ENCODE peak calls at places on chromosomes 13 and 19, in ten cellular contexts. P is CD8-positive, alpha-beta memory T cell; O is heart right ventricle; S is H9; H is CD4-positive, alpha-beta T cell; D is A549; B is lower lobe of right lung; Y is tibial nerve; E is left ventricle myocardium inferior; K is uterus. R is an unnamed sample.

GRCh38 chr19:50333737-50334617 is 4.8 kb upstream of the KCNC3 start:
- DNase-seq in E (peak), H (peak), D (peak), B (peak), P (peak), K (peak), O (peak), Y (peak), S (peak), R (no peak)

GRCh38 chr13:113117956-113118327 is 4.7 kb upstream of the F10 start:
- DNase-seq in B (peak), E (no peak), O (no peak), D (no peak), S (no peak), P (peak), Y (no peak), H (no peak), K (no peak), R (no peak)

GRCh38 chr13:20136781-20137703 is 23.8 kb downstream of the GJA3 start:
- DNase-seq in Y (no peak), D (peak), P (no peak), H (no peak), K (no peak), O (no peak), S (peak), E (no peak), B (no peak), R (no peak)

GRCh38 chr13:33348366-33348765 is 62.8 kb upstream of the STARD13 start:
- DNase-seq in B (no peak), O (no peak), D (no peak), S (no peak), H (no peak), P (no peak), E (no peak), Y (no peak), K (no peak), R (no peak)

GRCh38 chr19:19276851-19277250 is 3.8 kb upstream of the TM6SF2 start:
- DNase-seq in D (no peak), O (no peak), Y (no peak), S (no peak), K (no peak), E (no peak), B (no peak), P (no peak), H (no peak), R (no peak)

GRCh38 chr19:53183146-53183545 is 10.0 kb downstream of the ZNF665 start:
- DNase-seq in H (no peak), B (no peak), K (no peak), D (no peak), P (no peak), Y (no peak), O (no peak), S (no peak), E (no peak), R (no peak)

GRCh38 chr13:36718686-36719085 is 44.9 kb downstream of the SERTM1 start:
- DNase-seq in P (no peak), H (no peak), D (no peak), Y (no peak), E (no peak), O (no peak), B (no peak), K (no peak), S (no peak), R (no peak)

GRCh38 chr19:37874784-37875183 is 31.6 kb downstream of the WDR87 start:
- DNase-seq in O (no peak), H (no peak), K (no peak), S (no peak), E (no peak), D (no peak), P (no peak), B (no peak), Y (no peak), R (no peak)

GRCh38 chr19:18294467-18294864 is 13.0 kb upstream of the JUND start:
- DNase-seq in Y (no peak), K (no peak), P (peak), O (no peak), D (no peak), H (peak), B (peak), E (no peak), S (peak), R (no peak)

GRCh38 chr13:98544105-98544710 is 32.7 kb downstream of the STK24 start:
- DNase-seq in B (no peak), H (no peak), O (no peak), P (no peak), Y (no peak), K (no peak), S (no peak), D (no peak), E (no peak), R (no peak)

GRCh38 chr13:104171132-104171531 is 1104.9 kb upstream of the SLC10A2 start:
- DNase-seq in D (no peak), Y (no peak), H (no peak), K (no peak), E (no peak), B (no peak), P (no peak), O (no peak), S (no peak), R (no peak)

GRCh38 chr13:94906605-94907004 is 194.3 kb upstream of the SOX21 start:
- DNase-seq in P (no peak), E (no peak), H (no peak), Y (no peak), B (no peak), D (no peak), O (no peak), S (no peak), K (no peak), R (no peak)

GRCh38 chr13:29707876-29708543 is 112.5 kb upstream of the SLC7A1 start:
- DNase-seq in K (no peak), O (no peak), H (peak), E (no peak), P (peak), B (no peak), Y (no peak), D (peak), S (peak), R (peak)

GRCh38 chr19:58543826-58544590 is at the start of gene TRIM28:
- DNase-seq in K (peak), Y (peak), S (peak), H (peak), B (peak), E (peak), O (peak), P (peak), D (peak), R (peak)

GRCh38 chr13:50676602-50677001 is 166.9 kb downstream of the DLEU7 start:
- DNase-seq in K (no peak), P (no peak), B (no peak), S (no peak), H (no peak), E (no peak), O (no peak), Y (no peak), D (no peak), R (no peak)

GRCh38 chr19:58562126-58563033 is 4.0 kb upstream of the UBE2M start:
- DNase-seq in P (no peak), K (no peak), B (peak), D (no peak), O (no peak), S (peak), E (peak), Y (no peak), H (no peak), R (no peak)

GRCh38 chr13:91154553-91154952 is 192.9 kb upstream of the MIR17HG start:
- DNase-seq in S (no peak), O (no peak), P (no peak), E (no peak), K (no peak), Y (no peak), D (no peak), B (no peak), H (no peak), R (no peak)

GRCh38 chr13:113726961-113727411 is 32.0 kb upstream of the TMEM255B start:
- DNase-seq in D (no peak), Y (no peak), P (peak), H (no peak), O (no peak), K (no peak), B (peak), S (no peak), E (no peak), R (no peak)

GRCh38 chr13:51643882-51644281 is 59.6 kb downstream of the WDFY2 start:
- DNase-seq in Y (no peak), D (peak), S (no peak), K (no peak), P (no peak), B (no peak), H (no peak), E (no peak), O (no peak), R (no peak)

GRCh38 chr13:40552895-40553294 is 113.5 kb downstream of the FOXO1 start:
- DNase-seq in Y (no peak), P (no peak), S (no peak), D (no peak), K (no peak), B (no peak), H (no peak), O (no peak), E (no peak), R (no peak)

GRCh38 chr13:112715715-112716460 is 26.1 kb downstream of the ATP11A start:
- DNase-seq in O (no peak), S (no peak), Y (no peak), P (no peak), D (no peak), H (no peak), K (no peak), B (no peak), E (no peak), R (no peak)

GRCh38 chr13:90201198-90201597 is 1146.3 kb upstream of the MIR17HG start:
- DNase-seq in K (no peak), E (no peak), P (no peak), S (no peak), Y (no peak), B (no peak), D (no peak), O (no peak), H (no peak), R (no peak)

GRCh38 chr13:67023088-67023893 is 206.8 kb downstream of the PCDH9 start:
- DNase-seq in H (no peak), S (peak), E (no peak), K (no peak), Y (peak), P (no peak), D (peak), O (no peak), B (no peak), R (no peak)

GRCh38 chr19:49058592-49058991 is 1.0 kb upstream of the CGB7 start:
- DNase-seq in H (no peak), O (no peak), E (no peak), K (no peak), B (no peak), D (no peak), Y (no peak), S (peak), P (no peak), R (no peak)

GRCh38 chr13:44374348-44374712 is 706 bp downstream of the SERP2 start:
- DNase-seq in O (no peak), E (no peak), B (no peak), P (no peak), D (no peak), S (no peak), K (no peak), H (no peak), Y (no peak), R (no peak)
- H3K27ac ChIP-seq in O (peak), E (peak), B (peak), P (no peak), D (no peak), S (no peak), K (peak), H (no peak), Y (peak), R (no peak)

GRCh38 chr19:45016388-45017314 is 15.4 kb downstream of the RELB start:
- DNase-seq in S (peak), H (peak), O (peak), Y (peak), K (peak), D (peak), E (peak), P (peak), B (no peak), R (no peak)
- H3K27ac ChIP-seq in S (no peak), H (peak), O (no peak), Y (peak), K (no peak), D (no peak), E (no peak), P (peak), B (no peak), R (no peak)

GRCh38 chr13:109785141-109785891 is 1.1 kb downstream of the IRS2 start:
- DNase-seq in Y (no peak), D (no peak), P (peak), S (peak), K (peak), O (peak), H (peak), E (peak), B (peak), R (no peak)

GRCh38 chr13:109783447-109783814 is 3.0 kb downstream of the IRS2 start:
- DNase-seq in S (peak), O (no peak), B (no peak), H (no peak), K (no peak), E (no peak), Y (no peak), D (no peak), P (peak), R (no peak)

GRCh38 chr13:109782823-109783411 is 3.5 kb downstream of the IRS2 start:
- DNase-seq in P (no peak), K (no peak), D (no peak), H (peak), B (no peak), S (no peak), E (no peak), O (no peak), Y (no peak), R (no peak)

GRCh38 chr13:109784590-109785140 is 1.7 kb downstream of the IRS2 start:
- DNase-seq in S (peak), P (peak), B (peak), D (no peak), H (peak), O (peak), E (peak), K (peak), Y (peak), R (no peak)

GRCh38 chr13:109783815-109784589 is 2.4 kb downstream of the IRS2 start:
- DNase-seq in H (peak), P (no peak), Y (no peak), E (no peak), S (peak), O (no peak), D (no peak), K (peak), B (peak), R (no peak)
- H3K27ac ChIP-seq in H (no peak), P (no peak), Y (peak), E (peak), S (no peak), O (peak), D (peak), K (no peak), B (peak), R (no peak)

GRCh38 chr19:33389574-33390119 is 16.1 kb downstream of the CEBPG start:
- DNase-seq in E (peak), Y (no peak), O (no peak), B (no peak), H (no peak), S (no peak), D (no peak), P (peak), K (no peak), R (no peak)

GRCh38 chr19:33387351-33388230 is 14.1 kb downstream of the CEBPG start:
- DNase-seq in S (no peak), P (peak), D (no peak), B (no peak), K (no peak), O (no peak), H (no peak), E (peak), Y (no peak), R (no peak)

GRCh38 chr19:33386361-33386858 is 12.9 kb downstream of the CEBPG start:
- DNase-seq in E (peak), K (no peak), D (no peak), S (no peak), H (no peak), Y (no peak), O (no peak), P (no peak), B (no peak), R (no peak)

GRCh38 chr19:33388817-33389573 is 15.5 kb downstream of the CEBPG start:
- DNase-seq in K (peak), Y (no peak), O (no peak), S (no peak), P (peak), E (peak), H (no peak), B (no peak), D (no peak), R (no peak)

DNA sequence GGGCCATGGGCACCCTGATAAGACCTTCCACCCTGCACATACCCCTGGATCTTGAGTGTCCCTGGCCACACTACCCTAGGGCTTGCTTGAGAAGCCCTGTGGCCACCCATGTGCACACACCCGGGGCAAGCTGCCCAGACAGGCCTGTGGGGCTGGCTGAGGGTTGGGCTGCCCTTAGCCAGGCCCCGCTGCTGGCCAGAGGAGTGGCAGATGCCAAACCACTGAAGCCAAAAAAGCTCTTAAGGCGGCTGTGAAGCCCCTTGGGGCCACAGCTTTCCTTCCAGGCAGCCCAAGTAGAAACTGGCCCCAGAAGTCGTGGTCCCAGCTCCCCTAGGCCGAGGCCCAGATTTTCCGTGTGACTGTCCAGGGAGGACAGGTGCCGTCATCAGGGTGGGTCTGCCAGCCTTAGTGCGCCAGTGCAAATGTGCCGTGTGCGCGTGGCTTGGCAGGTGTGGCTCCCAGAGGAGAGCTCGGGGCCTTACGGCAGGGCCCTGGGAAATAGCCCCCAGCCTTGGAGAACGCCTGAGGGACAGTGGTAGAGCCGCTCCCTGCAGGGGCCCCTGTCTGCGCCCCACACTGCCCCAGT is 14.8 kb downstream of the CEBPG start:
- DNase-seq in B (no peak), H (no peak), Y (no peak), O (no peak), S (no peak), P (no peak), K (no peak), D (no peak), E (peak), R (no peak)
- H3K27ac ChIP-seq in B (peak), H (no peak), Y (peak), O (peak), S (no peak), P (no peak), K (peak), D (no peak), E (peak), R (no peak)

GRCh38 chr19:44113784-44114390 is 688 bp downstream of the ZNF225 start:
- DNase-seq in K (no peak), Y (no peak), B (no peak), P (no peak), O (peak), S (peak), E (no peak), D (peak), H (no peak), R (no peak)
- H3K27ac ChIP-seq in K (peak), Y (peak), B (peak), P (peak), O (peak), S (no peak), E (peak), D (peak), H (no peak), R (peak)

GRCh38 chr19:3761382-3762129 is at the start of gene APBA3:
- DNase-seq in K (peak), E (peak), B (peak), O (peak), Y (peak), P (peak), H (peak), D (peak), S (peak), R (peak)

GRCh38 chr19:3759482-3760254 is 1.8 kb downstream of the APBA3 start:
- DNase-seq in O (no peak), E (no peak), S (no peak), B (no peak), H (no peak), P (no peak), K (no peak), D (no peak), Y (no peak), R (no peak)

GRCh38 chr19:3760871-3761361 is 576 bp downstream of the APBA3 start:
- DNase-seq in E (no peak), D (no peak), K (no peak), P (no peak), S (no peak), B (no peak), O (peak), H (no peak), Y (no peak), R (no peak)

GRCh38 chr19:3762501-3763459 is at the start of gene MRPL54:
- DNase-seq in D (peak), P (peak), K (peak), H (peak), B (peak), O (peak), Y (peak), S (peak), E (peak), R (peak)

GRCh38 chr19:3762130-3762473 is 380 bp upstream of the MRPL54 start:
- DNase-seq in Y (no peak), H (no peak), P (no peak), D (no peak), E (no peak), O (no peak), K (no peak), S (no peak), B (no peak), R (no peak)
- H3K27ac ChIP-seq in Y (peak), H (peak), P (peak), D (peak), E (peak), O (peak), K (peak), S (no peak), B (peak), R (peak)

DNA sequence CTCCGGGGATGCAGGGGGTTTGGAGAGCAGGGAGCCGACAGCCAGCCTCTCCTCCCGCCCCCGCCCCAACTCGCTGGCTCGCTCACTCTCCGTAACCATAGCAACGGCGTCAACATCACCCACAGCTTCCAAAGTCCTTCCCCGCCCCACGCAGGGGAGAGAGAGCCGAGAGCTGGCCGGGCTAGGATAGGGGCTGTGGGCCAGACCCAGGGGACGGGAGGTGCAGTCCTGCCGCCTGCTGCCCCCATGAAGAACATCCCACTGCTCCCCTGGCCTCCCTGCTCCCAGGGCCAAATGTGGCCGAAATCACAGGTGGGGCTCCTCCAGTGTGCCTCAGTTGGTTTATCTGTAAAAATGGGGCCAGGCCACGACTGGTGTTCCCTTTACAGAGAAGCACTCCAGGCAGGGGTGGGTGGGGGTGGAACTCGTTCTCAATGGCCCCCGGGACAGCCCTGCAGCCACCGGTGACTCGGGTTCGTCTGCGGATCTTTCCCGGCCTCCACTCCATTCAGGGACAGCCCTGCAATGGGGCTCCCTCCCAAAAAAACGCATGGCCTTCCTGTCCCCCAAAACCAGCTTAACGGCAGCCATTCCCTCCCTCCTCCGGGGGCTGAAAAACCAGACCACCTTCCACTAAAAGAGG is 3.1 kb downstream of the KLF16 start:
- DNase-seq in K (peak), E (no peak), P (peak), O (peak), H (no peak), D (no peak), S (no peak), Y (no peak), B (no peak), R (no peak)
- H3K27ac ChIP-seq in K (no peak), E (peak), P (peak), O (peak), H (peak), D (peak), S (no peak), Y (peak), B (peak), R (peak)

R was measured in Panc1.